ENCODE peak calls at places on chromosomes 12 and 14, in six cellular contexts. One of them, this sample, is unnamed.

GRCh38 chr12:57806677-57807076 is 11.9 kb downstream of the AVIL start:
- DNase-seq in lower lobe of right lung: no peak
- DNase-seq in Calu3: no peak
- DNase-seq in AG09309: no peak
- DNase-seq in coronary artery: no peak
- DNase-seq in natural killer cell: no peak
- DNase-seq in this sample: no peak

GRCh38 chr14:100295376-100296105 is 10.7 kb downstream of the SLC25A29 start:
- DNase-seq in Calu3: no peak
- DNase-seq in AG09309: no peak
- DNase-seq in lower lobe of right lung: no peak
- DNase-seq in natural killer cell: no peak
- DNase-seq in coronary artery: peak; percentile 66
- DNase-seq in this sample: no peak

GRCh38 chr12:75208851-75209781 is 523 bp downstream of the KCNC2 start:
- DNase-seq in natural killer cell: no peak
- DNase-seq in AG09309: no peak
- DNase-seq in coronary artery: no peak
- DNase-seq in lower lobe of right lung: no peak
- DNase-seq in Calu3: peak; percentile 58
- DNase-seq in this sample: no peak

GRCh38 chr14:92581966-92582566 is 68.5 kb downstream of the RIN3 start:
- DNase-seq in Calu3: no peak
- DNase-seq in natural killer cell: no peak
- DNase-seq in AG09309: no peak
- DNase-seq in lower lobe of right lung: no peak
- DNase-seq in coronary artery: no peak
- DNase-seq in this sample: no peak

GRCh38 chr14:72545411-72546311 is 348.2 kb downstream of the DPF3 start:
- DNase-seq in lower lobe of right lung: no peak
- DNase-seq in coronary artery: no peak
- DNase-seq in AG09309: no peak
- DNase-seq in natural killer cell: no peak
- DNase-seq in Calu3: no peak
- DNase-seq in this sample: no peak

GRCh38 chr14:64700290-64700689 is 3.9 kb upstream of the PLEKHG3 start:
- DNase-seq in lower lobe of right lung: no peak
- DNase-seq in AG09309: no peak
- DNase-seq in coronary artery: peak; percentile 7
- DNase-seq in Calu3: no peak
- DNase-seq in natural killer cell: no peak
- DNase-seq in this sample: no peak

GRCh38 chr12:685388-685787 is 22.1 kb upstream of the NINJ2 start:
- DNase-seq in coronary artery: no peak
- DNase-seq in AG09309: no peak
- DNase-seq in natural killer cell: peak; percentile 78
- DNase-seq in lower lobe of right lung: no peak
- DNase-seq in Calu3: no peak
- DNase-seq in this sample: peak; percentile 64

GRCh38 chr14:74502236-74503019 is 8.9 kb downstream of the ISCA2 start:
- DNase-seq in lower lobe of right lung: no peak
- DNase-seq in natural killer cell: no peak
- DNase-seq in coronary artery: no peak
- DNase-seq in AG09309: no peak
- DNase-seq in Calu3: peak; percentile 46
- DNase-seq in this sample: no peak

GRCh38 chr12:91094036-91094660 is 17.1 kb downstream of the LUM start:
- DNase-seq in AG09309: no peak
- DNase-seq in Calu3: no peak
- DNase-seq in natural killer cell: no peak
- DNase-seq in coronary artery: no peak
- DNase-seq in lower lobe of right lung: no peak
- DNase-seq in this sample: no peak

GRCh38 chr14:106044949-106045596 is 518.7 kb downstream of the TMEM121 start:
- DNase-seq in AG09309: no peak
- DNase-seq in Calu3: peak; percentile 67
- DNase-seq in lower lobe of right lung: peak; percentile 76
- DNase-seq in natural killer cell: peak; percentile 76
- DNase-seq in coronary artery: no peak
- DNase-seq in this sample: peak; percentile 45

GRCh38 chr12:39490500-39491276 is 47.8 kb upstream of the KIF21A start:
- DNase-seq in Calu3: no peak
- DNase-seq in natural killer cell: no peak
- DNase-seq in coronary artery: no peak
- DNase-seq in lower lobe of right lung: no peak
- DNase-seq in AG09309: no peak
- DNase-seq in this sample: no peak

GRCh38 chr12:2301531-2302461 is 249.0 kb downstream of the CACNA1C start:
- DNase-seq in Calu3: no peak
- DNase-seq in coronary artery: peak; percentile 92
- DNase-seq in natural killer cell: no peak
- DNase-seq in AG09309: peak; percentile 80
- DNase-seq in lower lobe of right lung: no peak
- DNase-seq in this sample: no peak

GRCh38 chr12:118102070-118102469 is 1.7 kb downstream of the VSIG10 start:
- DNase-seq in natural killer cell: no peak
- DNase-seq in AG09309: no peak
- DNase-seq in coronary artery: no peak
- DNase-seq in lower lobe of right lung: no peak
- DNase-seq in Calu3: peak; percentile 28
- DNase-seq in this sample: no peak

GRCh38 chr14:47917344-47917954 is 242.0 kb upstream of the MDGA2 start:
- DNase-seq in natural killer cell: no peak
- DNase-seq in Calu3: peak; percentile 13
- DNase-seq in AG09309: no peak
- DNase-seq in lower lobe of right lung: no peak
- DNase-seq in coronary artery: no peak
- DNase-seq in this sample: no peak

GRCh38 chr12:71731439-71732356 is 23.0 kb upstream of the RAB21 start:
- DNase-seq in Calu3: peak; percentile 46
- DNase-seq in AG09309: no peak
- DNase-seq in coronary artery: no peak
- DNase-seq in natural killer cell: no peak
- DNase-seq in lower lobe of right lung: no peak
- DNase-seq in this sample: no peak

GRCh38 chr12:46131729-46132128 is 137.1 kb downstream of the SLC38A1 start:
- DNase-seq in AG09309: no peak
- DNase-seq in natural killer cell: no peak
- DNase-seq in lower lobe of right lung: no peak
- DNase-seq in Calu3: no peak
- DNase-seq in coronary artery: no peak
- DNase-seq in this sample: no peak

GRCh38 chr14:102928412-102929348 is 6.2 kb downstream of the AMN start:
- DNase-seq in lower lobe of right lung: peak; percentile 91
- DNase-seq in Calu3: peak; percentile 91
- DNase-seq in natural killer cell: peak; percentile 46
- DNase-seq in AG09309: no peak
- DNase-seq in coronary artery: no peak
- DNase-seq in this sample: peak; percentile 72

GRCh38 chr12:92398565-92399309 is 253.1 kb upstream of the BTG1 start:
- DNase-seq in natural killer cell: no peak
- DNase-seq in lower lobe of right lung: no peak
- DNase-seq in Calu3: no peak
- DNase-seq in AG09309: no peak
- DNase-seq in coronary artery: no peak
- DNase-seq in this sample: no peak

DNA sequence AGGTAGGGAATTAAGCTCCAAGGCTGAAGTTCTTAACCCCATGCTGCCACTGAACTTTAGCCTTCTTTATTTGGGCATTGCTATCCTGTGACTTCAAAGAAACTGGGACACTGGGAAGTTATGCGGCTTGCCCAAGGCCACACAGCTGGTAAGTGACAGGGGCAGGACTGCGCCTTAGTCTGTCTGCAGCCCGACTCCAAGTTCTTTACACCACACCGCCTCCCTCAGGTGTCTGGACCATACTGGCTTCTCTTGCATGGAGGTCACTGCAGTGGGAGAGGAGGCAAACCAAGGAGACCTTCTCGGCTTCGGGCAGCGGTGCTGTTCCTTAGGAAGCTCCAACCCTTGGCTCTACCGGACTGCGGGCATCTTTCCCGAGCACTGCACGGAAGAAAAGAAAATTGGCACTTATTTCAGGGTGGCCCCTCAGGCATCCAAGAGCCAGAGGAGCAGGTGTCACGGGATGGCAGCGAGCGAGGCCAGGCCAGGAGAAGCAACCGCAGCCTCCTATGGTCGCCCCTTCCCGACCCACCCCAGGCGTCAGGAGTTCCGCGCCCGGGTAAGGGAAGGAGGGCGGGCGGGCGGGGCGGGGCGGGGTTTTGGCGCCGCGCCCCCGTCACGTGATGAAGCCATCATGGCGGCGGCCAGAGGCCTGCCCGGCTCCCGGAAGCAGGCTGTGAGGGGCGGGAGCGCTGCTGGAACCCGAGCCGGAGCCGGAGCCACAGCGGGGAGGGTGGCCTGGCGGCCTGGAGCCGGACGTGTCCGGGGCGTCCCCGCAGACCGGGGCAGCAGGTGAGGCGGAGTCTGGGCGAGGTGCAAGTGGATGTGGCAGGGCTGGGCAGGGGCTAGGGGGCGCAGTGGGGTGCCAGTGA is 16.4 kb upstream of the ESPL1 start:
- DNase-seq in coronary artery: peak; percentile 91
- DNase-seq in Calu3: peak; percentile 67
- DNase-seq in natural killer cell: peak; percentile 64
- DNase-seq in AG09309: no peak
- DNase-seq in lower lobe of right lung: peak; percentile 83
- DNase-seq in this sample: peak; percentile 77
- TF ChIP-seq CTCF in coronary artery: no peak
- TF ChIP-seq CTCF in Calu3: peak; percentile 39
- TF ChIP-seq CTCF in natural killer cell: peak; percentile 41
- TF ChIP-seq CTCF in AG09309: peak; percentile 56
- TF ChIP-seq CTCF in lower lobe of right lung: peak; percentile 31
- TF ChIP-seq CTCF in this sample: no peak

GRCh38 chr12:131159660-131160059 is 206.0 kb downstream of the ADGRD1 start:
- DNase-seq in AG09309: no peak
- DNase-seq in coronary artery: no peak
- DNase-seq in natural killer cell: no peak
- DNase-seq in lower lobe of right lung: no peak
- DNase-seq in Calu3: no peak
- DNase-seq in this sample: no peak
- TF ChIP-seq CTCF in AG09309: no peak
- TF ChIP-seq CTCF in coronary artery: no peak
- TF ChIP-seq CTCF in natural killer cell: no peak
- TF ChIP-seq CTCF in lower lobe of right lung: no peak
- TF ChIP-seq CTCF in Calu3: no peak
- TF ChIP-seq CTCF in this sample: no peak

GRCh38 chr14:25239170-25239569 is 189.2 kb upstream of the STXBP6 start:
- DNase-seq in Calu3: no peak
- DNase-seq in lower lobe of right lung: no peak
- DNase-seq in coronary artery: no peak
- DNase-seq in AG09309: no peak
- DNase-seq in natural killer cell: no peak
- DNase-seq in this sample: no peak

GRCh38 chr14:25233613-25234012 is 183.7 kb upstream of the STXBP6 start:
- DNase-seq in AG09309: no peak
- DNase-seq in natural killer cell: no peak
- DNase-seq in lower lobe of right lung: no peak
- DNase-seq in Calu3: no peak
- DNase-seq in coronary artery: no peak
- DNase-seq in this sample: no peak

DNA sequence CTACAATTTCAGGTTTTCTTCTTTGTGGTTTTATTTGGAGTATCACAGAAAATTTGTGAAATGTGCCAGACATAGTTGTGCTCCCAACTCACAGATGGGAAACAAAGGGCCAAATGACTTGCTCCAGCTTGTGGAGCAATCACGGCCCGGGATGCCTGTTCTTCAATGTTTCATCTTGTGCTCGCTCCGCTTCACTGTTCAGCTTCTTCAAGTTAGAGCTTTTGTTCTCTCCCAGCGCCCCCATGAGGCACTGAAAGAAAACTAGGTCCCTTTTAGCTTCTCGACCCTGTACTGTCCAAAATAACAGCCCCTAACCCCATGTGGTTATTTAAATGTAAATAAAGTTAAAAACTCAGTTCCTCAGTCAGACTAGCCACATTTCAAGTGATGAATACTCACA is 187.9 kb upstream of the STXBP6 start:
- DNase-seq in AG09309: no peak
- DNase-seq in coronary artery: no peak
- DNase-seq in Calu3: peak; percentile 18
- DNase-seq in lower lobe of right lung: no peak
- DNase-seq in natural killer cell: no peak
- DNase-seq in this sample: no peak
- TF ChIP-seq CTCF in AG09309: no peak
- TF ChIP-seq CTCF in coronary artery: no peak
- TF ChIP-seq CTCF in Calu3: no peak
- TF ChIP-seq CTCF in lower lobe of right lung: no peak
- TF ChIP-seq CTCF in natural killer cell: no peak
- TF ChIP-seq CTCF in this sample: no peak

GRCh38 chr12:98572010-98572409 is 21.5 kb upstream of the SLC25A3 start:
- DNase-seq in AG09309: no peak
- DNase-seq in Calu3: no peak
- DNase-seq in lower lobe of right lung: no peak
- DNase-seq in natural killer cell: no peak
- DNase-seq in coronary artery: no peak
- DNase-seq in this sample: no peak
- TF ChIP-seq CTCF in AG09309: peak; percentile 15
- TF ChIP-seq CTCF in Calu3: peak; percentile 23
- TF ChIP-seq CTCF in lower lobe of right lung: no peak
- TF ChIP-seq CTCF in natural killer cell: no peak
- TF ChIP-seq CTCF in coronary artery: no peak
- TF ChIP-seq CTCF in this sample: no peak

DNA sequence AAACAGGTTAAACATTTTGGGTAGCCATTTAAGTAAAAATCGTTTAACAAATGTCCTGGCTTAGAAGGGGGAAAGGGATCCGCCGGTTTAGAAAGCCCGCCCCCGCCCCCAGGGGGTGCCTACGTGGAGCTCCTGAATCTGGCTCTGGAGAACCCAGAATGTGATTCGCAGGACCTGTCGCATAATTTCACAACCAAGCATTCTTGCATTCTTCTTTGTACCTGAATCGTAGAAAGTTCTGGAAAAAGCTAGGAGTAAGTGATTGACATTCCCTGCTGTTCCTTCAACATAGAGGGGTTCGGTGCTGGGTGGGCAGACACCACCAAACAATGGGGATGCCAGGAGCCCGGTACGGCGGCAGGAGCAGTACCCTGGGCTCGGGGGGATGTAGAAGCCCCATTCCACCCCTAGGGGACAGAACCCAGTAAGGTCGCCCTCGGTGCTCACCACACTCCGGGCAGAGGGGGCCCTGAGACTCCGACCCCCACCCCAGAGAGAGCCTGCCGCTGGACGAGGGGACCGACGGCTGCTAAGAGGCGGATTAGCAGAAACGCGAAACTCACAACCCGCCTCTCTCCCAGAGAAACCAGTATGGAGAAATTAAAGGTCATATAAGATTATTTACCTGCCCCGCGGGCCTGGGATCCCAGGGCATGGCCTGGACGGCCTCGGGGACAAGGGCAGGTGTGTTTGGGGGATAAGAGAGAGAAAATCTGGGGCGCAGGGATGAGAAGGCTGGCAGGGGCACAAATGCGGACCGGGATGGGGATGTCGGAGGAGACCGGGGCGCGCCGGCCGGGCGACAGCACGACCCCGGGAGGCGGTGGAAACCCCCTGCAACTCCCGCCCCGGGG is 547 bp downstream of the CSRP2 start:
- DNase-seq in natural killer cell: no peak
- DNase-seq in lower lobe of right lung: peak; percentile 48
- DNase-seq in AG09309: no peak
- DNase-seq in Calu3: peak; percentile 44
- DNase-seq in coronary artery: no peak
- DNase-seq in this sample: no peak
- TF ChIP-seq CTCF in natural killer cell: no peak
- TF ChIP-seq CTCF in lower lobe of right lung: peak; percentile 26
- TF ChIP-seq CTCF in AG09309: peak; percentile 23
- TF ChIP-seq CTCF in Calu3: peak; percentile 34
- TF ChIP-seq CTCF in coronary artery: no peak
- TF ChIP-seq CTCF in this sample: no peak